ENCODE peak calls at places on chromosome 5, in six cellular contexts. C, I, H, W, V and D are unnamed samples.

GRCh38 chr5:8081179-8081578 is 212.2 kb downstream of the MTRR start:
- DNase-seq in C (no peak), I (no peak), H (no peak), W (no peak), V (no peak), D (no peak)

GRCh38 chr5:167814828-167815227 is 476.6 kb upstream of the WWC1 start:
- DNase-seq in C (no peak), I (peak), H (no peak), W (no peak), V (peak), D (no peak)

GRCh38 chr5:141565826-141566575 is 52.8 kb downstream of the DIAPH1 start:
- DNase-seq in C (no peak), I (no peak), H (no peak), W (no peak), V (no peak), D (no peak)

GRCh38 chr5:69308046-69308553 is 24.5 kb downstream of the CCDC125 start:
- DNase-seq in C (no peak), I (no peak), H (no peak), W (no peak), V (no peak), D (no peak)

GRCh38 chr5:180494060-180494509 is at the start of gene CNOT6:
- DNase-seq in C (peak), I (peak), H (peak), W (peak), V (peak), D (peak)

GRCh38 chr5:65867509-65868195 is 58.7 kb upstream of the ERBIN start:
- DNase-seq in C (no peak), I (no peak), H (no peak), W (no peak), V (no peak), D (no peak)

GRCh38 chr5:50975840-50976239 is 309.4 kb downstream of the PARP8 start:
- DNase-seq in C (no peak), I (no peak), H (no peak), W (no peak), V (no peak), D (no peak)

GRCh38 chr5:119037496-119038215 is 33.2 kb upstream of the DMXL1 start:
- DNase-seq in C (no peak), I (no peak), H (no peak), W (no peak), V (peak), D (no peak)

GRCh38 chr5:39869396-39869795 is 444.6 kb upstream of the DAB2 start:
- DNase-seq in C (no peak), I (no peak), H (no peak), W (no peak), V (no peak), D (no peak)

GRCh38 chr5:174951151-174951780 is 226.9 kb downstream of the MSX2 start:
- DNase-seq in C (peak), I (peak), H (peak), W (no peak), V (peak), D (peak)

GRCh38 chr5:173628501-173628900 is 12.1 kb upstream of the BOD1 start:
- DNase-seq in C (no peak), I (no peak), H (no peak), W (no peak), V (no peak), D (no peak)

GRCh38 chr5:147668385-147668784 is 114.1 kb downstream of the JAKMIP2 start:
- DNase-seq in C (no peak), I (no peak), H (no peak), W (no peak), V (no peak), D (no peak)

GRCh38 chr5:170144286-170145023 is 38.8 kb downstream of the FOXI1 start:
- DNase-seq in C (no peak), I (no peak), H (no peak), W (no peak), V (no peak), D (no peak)

GRCh38 chr5:173028811-173029327 is 27.3 kb upstream of the CREBRF start:
- DNase-seq in C (no peak), I (no peak), H (no peak), W (no peak), V (no peak), D (no peak)

GRCh38 chr5:176568657-176569056 is 19.5 kb downstream of the CDHR2 start:
- DNase-seq in C (no peak), I (no peak), H (no peak), W (no peak), V (no peak), D (no peak)

GRCh38 chr5:10913846-10914245 is 152.8 kb upstream of the DAP start:
- DNase-seq in C (no peak), I (peak), H (peak), W (no peak), V (peak), D (no peak)

GRCh38 chr5:422323-423232 is 20.4 kb upstream of the EXOC3 start:
- DNase-seq in C (no peak), I (no peak), H (no peak), W (no peak), V (no peak), D (no peak)

GRCh38 chr5:89936576-89936975 is 473.0 kb downstream of the CETN3 start:
- DNase-seq in C (no peak), I (no peak), H (no peak), W (no peak), V (no peak), D (no peak)

GRCh38 chr5:139141841-139142240 is 56.3 kb downstream of the SIL1 start:
- DNase-seq in C (no peak), I (peak), H (no peak), W (no peak), V (peak), D (no peak)

GRCh38 chr5:127916875-127917573 is 166.5 kb upstream of the SLC12A2 start:
- DNase-seq in C (no peak), I (no peak), H (no peak), W (no peak), V (peak), D (no peak)

GRCh38 chr5:80275347-80275746 is 19.5 kb upstream of the SERINC5 start:
- DNase-seq in C (peak), I (no peak), H (no peak), W (no peak), V (peak), D (no peak)

GRCh38 chr5:163379298-163380155 is 57.9 kb upstream of the CCNG1 start:
- DNase-seq in C (no peak), I (peak), H (no peak), W (no peak), V (peak), D (no peak)

GRCh38 chr5:139492700-139493192 is 10.2 kb upstream of the STING1 start:
- DNase-seq in C (no peak), I (no peak), H (no peak), W (no peak), V (peak), D (no peak)

GRCh38 chr5:94196959-94197358 is 421.4 kb downstream of the KIAA0825 start:
- DNase-seq in C (no peak), I (no peak), H (no peak), W (no peak), V (no peak), D (no peak)

GRCh38 chr5:98517559-98517958 is 255.9 kb upstream of the RGMB start:
- DNase-seq in C (no peak), I (no peak), H (no peak), W (no peak), V (no peak), D (no peak)

GRCh38 chr5:37121027-37121426 is 128.1 kb downstream of the CPLANE1 start:
- DNase-seq in C (no peak), I (no peak), H (no peak), W (no peak), V (no peak), D (no peak)

GRCh38 chr5:91160751-91161285 is 222.3 kb downstream of the ARRDC3 start:
- DNase-seq in C (no peak), I (no peak), H (no peak), W (no peak), V (no peak), D (no peak)